ENCODE peak calls at places on chromosome 7, in nine cellular contexts. One of them, this sample, is unnamed.

GRCh38 chr7:74518654-74519053 is 64.9 kb downstream of the GTF2IRD1 start:
- DNase-seq in right atrium auricular region: no peak
- DNase-seq in brain microvascular endothelial cell: no peak
- DNase-seq in GM23338: no peak
- DNase-seq in lower lobe of right lung: no peak
- DNase-seq in adrenal gland: no peak
- DNase-seq in K562: no peak
- DNase-seq in fibroblast of lung: no peak
- DNase-seq in WERI-Rb-1: no peak
- DNase-seq in this sample: no peak

GRCh38 chr7:21067216-21067615 is 280.5 kb upstream of the SP8 start:
- DNase-seq in brain microvascular endothelial cell: no peak
- DNase-seq in adrenal gland: no peak
- DNase-seq in WERI-Rb-1: no peak
- DNase-seq in K562: no peak
- DNase-seq in right atrium auricular region: no peak
- DNase-seq in fibroblast of lung: no peak
- DNase-seq in GM23338: no peak
- DNase-seq in lower lobe of right lung: no peak
- DNase-seq in this sample: no peak

GRCh38 chr7:134447383-134447782 is 11.5 kb downstream of the AKR1B1 start:
- DNase-seq in WERI-Rb-1: no peak
- DNase-seq in brain microvascular endothelial cell: no peak
- DNase-seq in right atrium auricular region: peak; percentile 42
- DNase-seq in adrenal gland: no peak
- DNase-seq in fibroblast of lung: no peak
- DNase-seq in lower lobe of right lung: no peak
- DNase-seq in GM23338: no peak
- DNase-seq in K562: no peak
- DNase-seq in this sample: no peak

GRCh38 chr7:98970031-98970615 is 91.8 kb downstream of the TRRAP start:
- DNase-seq in lower lobe of right lung: no peak
- DNase-seq in GM23338: no peak
- DNase-seq in fibroblast of lung: no peak
- DNase-seq in right atrium auricular region: no peak
- DNase-seq in K562: no peak
- DNase-seq in WERI-Rb-1: no peak
- DNase-seq in brain microvascular endothelial cell: no peak
- DNase-seq in adrenal gland: no peak
- DNase-seq in this sample: no peak

GRCh38 chr7:2522780-2523433 is 3.3 kb downstream of the LFNG start:
- DNase-seq in brain microvascular endothelial cell: peak; percentile 71
- DNase-seq in lower lobe of right lung: no peak
- DNase-seq in adrenal gland: no peak
- DNase-seq in WERI-Rb-1: no peak
- DNase-seq in GM23338: peak; percentile 86
- DNase-seq in K562: no peak
- DNase-seq in fibroblast of lung: peak; percentile 89
- DNase-seq in right atrium auricular region: no peak
- DNase-seq in this sample: peak; percentile 89

GRCh38 chr7:107856806-107857540 is 34.0 kb upstream of the DLD start:
- DNase-seq in GM23338: no peak
- DNase-seq in WERI-Rb-1: no peak
- DNase-seq in brain microvascular endothelial cell: no peak
- DNase-seq in right atrium auricular region: no peak
- DNase-seq in fibroblast of lung: peak; percentile 31
- DNase-seq in lower lobe of right lung: no peak
- DNase-seq in adrenal gland: no peak
- DNase-seq in K562: no peak
- DNase-seq in this sample: no peak

GRCh38 chr7:3243256-3243655 is 57.8 kb upstream of the SDK1 start:
- DNase-seq in brain microvascular endothelial cell: no peak
- DNase-seq in right atrium auricular region: no peak
- DNase-seq in WERI-Rb-1: no peak
- DNase-seq in K562: no peak
- DNase-seq in GM23338: no peak
- DNase-seq in lower lobe of right lung: no peak
- DNase-seq in fibroblast of lung: no peak
- DNase-seq in adrenal gland: no peak
- DNase-seq in this sample: no peak

GRCh38 chr7:33973235-33974015 is 68.1 kb downstream of the BMPER start:
- DNase-seq in fibroblast of lung: no peak
- DNase-seq in WERI-Rb-1: no peak
- DNase-seq in GM23338: no peak
- DNase-seq in lower lobe of right lung: no peak
- DNase-seq in K562: no peak
- DNase-seq in brain microvascular endothelial cell: no peak
- DNase-seq in right atrium auricular region: no peak
- DNase-seq in adrenal gland: no peak
- DNase-seq in this sample: no peak

GRCh38 chr7:150950496-150951180 is 27.5 kb downstream of the KCNH2 start:
- DNase-seq in right atrium auricular region: no peak
- DNase-seq in lower lobe of right lung: peak; percentile 42
- DNase-seq in fibroblast of lung: no peak
- DNase-seq in GM23338: no peak
- DNase-seq in WERI-Rb-1: no peak
- DNase-seq in brain microvascular endothelial cell: no peak
- DNase-seq in adrenal gland: no peak
- DNase-seq in K562: no peak
- DNase-seq in this sample: no peak

GRCh38 chr7:13848576-13849527 is 140.6 kb downstream of the ETV1 start:
- DNase-seq in brain microvascular endothelial cell: no peak
- DNase-seq in lower lobe of right lung: no peak
- DNase-seq in right atrium auricular region: no peak
- DNase-seq in adrenal gland: peak; percentile 42
- DNase-seq in fibroblast of lung: no peak
- DNase-seq in WERI-Rb-1: no peak
- DNase-seq in GM23338: no peak
- DNase-seq in K562: no peak
- DNase-seq in this sample: no peak

GRCh38 chr7:17947606-17948005 is 7.3 kb upstream of the SNX13 start:
- DNase-seq in adrenal gland: no peak
- DNase-seq in right atrium auricular region: no peak
- DNase-seq in lower lobe of right lung: no peak
- DNase-seq in fibroblast of lung: no peak
- DNase-seq in GM23338: no peak
- DNase-seq in WERI-Rb-1: no peak
- DNase-seq in K562: no peak
- DNase-seq in brain microvascular endothelial cell: no peak
- DNase-seq in this sample: no peak

GRCh38 chr7:72405871-72406270 is 6.3 kb downstream of the CALN1 start:
- DNase-seq in brain microvascular endothelial cell: no peak
- DNase-seq in WERI-Rb-1: no peak
- DNase-seq in right atrium auricular region: no peak
- DNase-seq in lower lobe of right lung: no peak
- DNase-seq in fibroblast of lung: no peak
- DNase-seq in adrenal gland: no peak
- DNase-seq in K562: no peak
- DNase-seq in GM23338: no peak
- DNase-seq in this sample: no peak

GRCh38 chr7:151540146-151540545 is 20.5 kb upstream of the RHEB start:
- DNase-seq in right atrium auricular region: no peak
- DNase-seq in brain microvascular endothelial cell: no peak
- DNase-seq in adrenal gland: no peak
- DNase-seq in GM23338: no peak
- DNase-seq in K562: no peak
- DNase-seq in fibroblast of lung: no peak
- DNase-seq in WERI-Rb-1: no peak
- DNase-seq in lower lobe of right lung: no peak
- DNase-seq in this sample: no peak

GRCh38 chr7:128879939-128880746 is 17.5 kb downstream of the ATP6V1F start:
- DNase-seq in right atrium auricular region: no peak
- DNase-seq in adrenal gland: peak; percentile 79
- DNase-seq in brain microvascular endothelial cell: peak; percentile 54
- DNase-seq in lower lobe of right lung: peak; percentile 67
- DNase-seq in K562: peak; percentile 92
- DNase-seq in WERI-Rb-1: peak; percentile 85
- DNase-seq in fibroblast of lung: peak; percentile 48
- DNase-seq in GM23338: peak; percentile 89
- DNase-seq in this sample: peak; percentile 55

GRCh38 chr7:36301914-36302771 is 87.5 kb upstream of the ANLN start:
- DNase-seq in adrenal gland: no peak
- DNase-seq in brain microvascular endothelial cell: no peak
- DNase-seq in lower lobe of right lung: no peak
- DNase-seq in K562: peak; percentile 72
- DNase-seq in fibroblast of lung: peak; percentile 47
- DNase-seq in right atrium auricular region: no peak
- DNase-seq in WERI-Rb-1: peak; percentile 39
- DNase-seq in GM23338: no peak
- DNase-seq in this sample: no peak

GRCh38 chr7:98826811-98827231 is 43.0 kb downstream of the TMEM130 start:
- DNase-seq in adrenal gland: peak; percentile 90
- DNase-seq in lower lobe of right lung: no peak
- DNase-seq in brain microvascular endothelial cell: no peak
- DNase-seq in WERI-Rb-1: peak; percentile 65
- DNase-seq in fibroblast of lung: no peak
- DNase-seq in GM23338: peak; percentile 48
- DNase-seq in K562: no peak
- DNase-seq in right atrium auricular region: peak; percentile 71
- DNase-seq in this sample: no peak

DNA sequence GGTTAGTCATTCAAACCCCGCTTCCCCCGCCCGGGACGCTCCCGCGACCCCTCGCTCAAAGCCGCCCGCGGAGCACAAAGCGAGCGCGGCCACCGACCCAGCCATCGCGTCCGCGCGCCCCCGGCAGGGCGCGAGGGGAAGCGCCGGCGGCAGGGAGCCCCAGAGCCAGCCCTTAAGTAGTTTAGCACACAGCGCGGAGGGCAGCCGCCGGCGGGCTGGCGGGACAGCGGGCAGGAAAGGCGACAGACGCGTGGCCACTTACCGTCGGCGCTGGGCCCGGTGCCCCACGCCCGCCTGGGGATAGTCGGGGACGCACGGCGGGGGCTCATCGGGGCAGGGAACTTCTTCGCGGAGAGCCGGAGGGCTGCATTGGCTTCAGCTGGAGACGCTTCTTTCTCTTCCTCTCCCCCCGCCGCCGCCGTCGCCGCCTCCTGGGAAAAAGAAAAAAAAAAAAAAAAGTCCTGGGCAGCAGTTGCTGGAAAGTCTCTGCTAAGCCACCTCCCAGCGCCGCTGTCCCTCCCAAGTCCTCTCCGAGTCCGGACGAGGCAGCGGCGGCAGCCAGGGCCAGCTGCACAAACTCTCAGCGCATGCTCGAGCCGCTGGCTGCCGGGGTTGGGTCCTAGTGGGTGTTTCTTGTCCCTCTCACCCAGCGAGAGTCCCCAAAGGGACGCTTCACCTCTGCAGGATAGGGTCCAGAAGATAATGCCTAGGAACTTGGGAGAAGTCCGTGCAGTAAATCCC is at the start of gene TSPAN12:
- DNase-seq in K562: peak; percentile 77
- DNase-seq in lower lobe of right lung: peak; percentile 90
- DNase-seq in right atrium auricular region: peak; percentile 85
- DNase-seq in brain microvascular endothelial cell: peak; percentile 63
- DNase-seq in WERI-Rb-1: peak; percentile 89
- DNase-seq in GM23338: peak; percentile 89
- DNase-seq in fibroblast of lung: peak; percentile 66
- DNase-seq in adrenal gland: peak; percentile 81
- DNase-seq in this sample: peak; percentile 44
- H3K27ac ChIP-seq in K562: no peak within 1 kb of the TSS
- H3K27ac ChIP-seq in lower lobe of right lung: peak within 1 kb of the TSS; percentile 87
- H3K27ac ChIP-seq in right atrium auricular region: peak within 1 kb of the TSS; percentile 94
- H3K27ac ChIP-seq in brain microvascular endothelial cell: peak within 1 kb of the TSS; percentile 69
- H3K27ac ChIP-seq in WERI-Rb-1: peak within 1 kb of the TSS; percentile 94
- H3K27ac ChIP-seq in GM23338: peak within 1 kb of the TSS; percentile 92
- H3K27ac ChIP-seq in fibroblast of lung: no peak within 1 kb of the TSS
- H3K27ac ChIP-seq in adrenal gland: no peak within 1 kb of the TSS
- H3K27ac ChIP-seq in this sample: no peak within 1 kb of the TSS

GRCh38 chr7:116592041-116592355 is 67.2 kb downstream of the CAV1 start:
- DNase-seq in lower lobe of right lung: no peak
- DNase-seq in GM23338: no peak
- DNase-seq in fibroblast of lung: no peak
- DNase-seq in right atrium auricular region: no peak
- DNase-seq in brain microvascular endothelial cell: no peak
- DNase-seq in adrenal gland: no peak
- DNase-seq in WERI-Rb-1: no peak
- DNase-seq in K562: no peak
- DNase-seq in this sample: no peak
- TF ChIP-seq CTCF in lower lobe of right lung: no peak
- TF ChIP-seq CTCF in GM23338: no peak
- TF ChIP-seq CTCF in fibroblast of lung: no peak
- TF ChIP-seq CTCF in right atrium auricular region: no peak
- TF ChIP-seq CTCF in brain microvascular endothelial cell: no peak
- TF ChIP-seq CTCF in adrenal gland: no peak
- TF ChIP-seq CTCF in WERI-Rb-1: no peak
- TF ChIP-seq CTCF in K562: peak; percentile 2
- TF ChIP-seq CTCF in this sample: peak; percentile 50

DNA sequence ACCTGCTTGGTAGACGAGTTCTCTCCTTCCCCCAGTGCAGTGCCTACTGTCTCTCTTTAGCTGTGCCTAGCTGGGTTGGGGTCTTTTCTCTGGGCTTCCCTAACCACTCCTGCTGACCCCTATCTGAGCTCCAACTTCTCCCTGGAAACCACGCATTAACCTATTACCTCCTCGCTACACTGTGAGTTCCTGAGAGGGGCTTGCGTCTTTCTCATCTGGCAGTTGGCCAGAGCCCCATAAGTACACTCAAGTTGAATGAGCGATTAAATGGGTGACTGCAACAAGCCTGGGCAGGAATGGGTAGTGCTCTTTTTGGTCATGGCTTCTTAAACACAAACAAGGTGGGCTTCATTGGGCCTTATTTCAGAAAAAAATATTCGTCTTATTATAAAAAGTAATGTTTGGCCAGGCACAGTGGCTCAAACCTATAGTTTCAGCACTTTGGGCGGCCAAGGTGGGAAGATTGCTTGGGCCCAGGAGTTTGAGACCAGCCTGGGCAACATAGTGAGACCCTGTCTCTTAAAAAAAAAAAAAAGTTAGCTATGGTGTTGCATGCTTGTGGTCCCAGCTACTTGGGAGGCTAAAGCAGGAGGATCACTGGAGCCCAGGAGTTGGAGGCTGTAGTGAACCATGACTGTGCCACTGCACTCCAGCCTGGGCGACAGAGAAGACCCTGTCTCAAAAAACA is 41.4 kb downstream of the SYPL1 start:
- DNase-seq in brain microvascular endothelial cell: no peak
- DNase-seq in K562: no peak
- DNase-seq in right atrium auricular region: no peak
- DNase-seq in lower lobe of right lung: no peak
- DNase-seq in adrenal gland: no peak
- DNase-seq in GM23338: no peak
- DNase-seq in WERI-Rb-1: no peak
- DNase-seq in fibroblast of lung: no peak
- DNase-seq in this sample: no peak
- H3K27ac ChIP-seq in brain microvascular endothelial cell: no peak overlapping the region
- H3K27ac ChIP-seq in K562: no peak overlapping the region
- H3K27ac ChIP-seq in right atrium auricular region: peak overlapping the region; percentile 19
- H3K27ac ChIP-seq in lower lobe of right lung: peak overlapping the region; percentile 80
- H3K27ac ChIP-seq in adrenal gland: no peak overlapping the region
- H3K27ac ChIP-seq in GM23338: no peak overlapping the region
- H3K27ac ChIP-seq in WERI-Rb-1: no peak overlapping the region
- H3K27ac ChIP-seq in fibroblast of lung: no peak overlapping the region
- H3K27ac ChIP-seq in this sample: peak overlapping the region; percentile 92

DNA sequence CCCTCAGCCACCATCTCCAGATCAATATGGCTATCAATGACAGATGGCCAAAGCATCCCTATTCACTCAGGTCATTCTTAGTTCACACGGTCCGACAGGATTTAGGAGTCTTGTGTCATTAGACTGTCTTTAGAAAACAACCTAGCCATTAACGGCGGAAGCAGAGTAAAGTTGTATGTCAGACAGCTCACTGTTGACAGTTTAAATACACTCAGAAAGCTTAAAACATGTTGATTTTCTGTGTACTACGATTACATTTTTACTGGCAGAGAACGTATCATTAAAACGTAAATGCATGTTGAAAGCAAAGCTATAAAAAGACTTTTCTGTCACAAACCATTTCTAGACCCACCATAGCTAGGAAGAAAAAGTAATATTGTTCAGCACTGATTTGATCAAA is 106.8 kb downstream of the HOXA1 start:
- DNase-seq in K562: no peak
- DNase-seq in WERI-Rb-1: no peak
- DNase-seq in brain microvascular endothelial cell: no peak
- DNase-seq in adrenal gland: no peak
- DNase-seq in lower lobe of right lung: no peak
- DNase-seq in right atrium auricular region: no peak
- DNase-seq in GM23338: no peak
- DNase-seq in fibroblast of lung: no peak
- DNase-seq in this sample: no peak
- TF ChIP-seq CTCF in K562: no peak
- TF ChIP-seq CTCF in WERI-Rb-1: no peak
- TF ChIP-seq CTCF in brain microvascular endothelial cell: no peak
- TF ChIP-seq CTCF in adrenal gland: no peak
- TF ChIP-seq CTCF in lower lobe of right lung: no peak
- TF ChIP-seq CTCF in right atrium auricular region: no peak
- TF ChIP-seq CTCF in GM23338: no peak
- TF ChIP-seq CTCF in fibroblast of lung: no peak
- TF ChIP-seq CTCF in this sample: no peak

This sample was measured in RWPE1.